ENCODE peak calls at places on chromosomes 5 and 9, in four cellular contexts. I is neural progenitor cell, F is astrocyte of the spinal cord, N is A673. M is an unnamed sample.

GRCh38 chr9:120926397-120926928 is at the start of gene TRAF1:
- DNase-seq in N (no peak), I (no peak), F (no peak), M (no peak)

GRCh38 chr5:89690331-89690730 is 719.2 kb downstream of the CETN3 start:
- DNase-seq in F (no peak), I (no peak), N (no peak), M (no peak)

GRCh38 chr5:30117134-30117533 is 1076.4 kb upstream of the CDH6 start:
- DNase-seq in N (no peak), I (no peak), F (no peak), M (no peak)

GRCh38 chr5:91146905-91147600 is 236.1 kb downstream of the ARRDC3 start:
- DNase-seq in I (no peak), N (no peak), F (no peak), M (peak)

GRCh38 chr9:125649315-125649714 is 57.7 kb downstream of the MAPKAP1 start:
- DNase-seq in N (peak), I (no peak), F (peak), M (peak)

GRCh38 chr5:79297661-79298060 is 61.7 kb downstream of the JMY start:
- DNase-seq in F (peak), N (no peak), I (peak), M (no peak)

GRCh38 chr5:81665795-81666194 is 85.1 kb downstream of the SSBP2 start:
- DNase-seq in N (no peak), F (no peak), I (no peak), M (no peak)

GRCh38 chr5:54227109-54227508 is 83.3 kb downstream of the ARL15 start:
- DNase-seq in F (no peak), I (no peak), N (no peak), M (no peak)

GRCh38 chr9:19492775-19493173 is 84.0 kb downstream of the ACER2 start:
- DNase-seq in N (no peak), I (no peak), F (no peak), M (no peak)

GRCh38 chr5:134119720-134120119 is 5.2 kb downstream of the TCF7 start:
- DNase-seq in F (no peak), I (no peak), N (no peak), M (no peak)

GRCh38 chr9:5274770-5275169 is 29.7 kb downstream of the RLN2 start:
- DNase-seq in N (no peak), F (no peak), I (no peak), M (no peak)

GRCh38 chr9:100466171-100466827 is 6.7 kb upstream of the TMEFF1 start:
- DNase-seq in N (no peak), F (no peak), I (no peak), M (no peak)

DNA sequence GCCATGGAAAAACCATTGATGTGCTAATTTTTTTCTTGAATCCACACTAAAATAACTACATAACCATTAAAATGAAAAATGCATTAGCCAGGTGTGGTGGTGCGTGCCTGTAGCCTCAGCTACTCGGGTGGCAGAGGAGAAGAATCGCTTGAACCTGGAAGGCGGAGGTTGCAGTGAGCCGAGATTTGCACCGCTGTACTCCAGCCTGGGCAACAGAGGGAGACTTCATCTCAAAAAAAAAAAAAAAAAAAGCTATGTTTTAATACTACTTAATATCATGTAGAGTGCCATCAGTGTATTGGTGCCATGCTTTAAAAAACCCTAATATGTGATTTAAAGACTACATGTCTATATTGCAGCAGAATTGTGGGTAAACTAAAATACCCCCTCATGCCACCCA is 58.9 kb downstream of the NDFIP1 start:
- DNase-seq in I (no peak), N (no peak), F (no peak), M (no peak)
- TF ChIP-seq CTCF in I (no peak), N (peak), F (peak), M (peak)

DNA sequence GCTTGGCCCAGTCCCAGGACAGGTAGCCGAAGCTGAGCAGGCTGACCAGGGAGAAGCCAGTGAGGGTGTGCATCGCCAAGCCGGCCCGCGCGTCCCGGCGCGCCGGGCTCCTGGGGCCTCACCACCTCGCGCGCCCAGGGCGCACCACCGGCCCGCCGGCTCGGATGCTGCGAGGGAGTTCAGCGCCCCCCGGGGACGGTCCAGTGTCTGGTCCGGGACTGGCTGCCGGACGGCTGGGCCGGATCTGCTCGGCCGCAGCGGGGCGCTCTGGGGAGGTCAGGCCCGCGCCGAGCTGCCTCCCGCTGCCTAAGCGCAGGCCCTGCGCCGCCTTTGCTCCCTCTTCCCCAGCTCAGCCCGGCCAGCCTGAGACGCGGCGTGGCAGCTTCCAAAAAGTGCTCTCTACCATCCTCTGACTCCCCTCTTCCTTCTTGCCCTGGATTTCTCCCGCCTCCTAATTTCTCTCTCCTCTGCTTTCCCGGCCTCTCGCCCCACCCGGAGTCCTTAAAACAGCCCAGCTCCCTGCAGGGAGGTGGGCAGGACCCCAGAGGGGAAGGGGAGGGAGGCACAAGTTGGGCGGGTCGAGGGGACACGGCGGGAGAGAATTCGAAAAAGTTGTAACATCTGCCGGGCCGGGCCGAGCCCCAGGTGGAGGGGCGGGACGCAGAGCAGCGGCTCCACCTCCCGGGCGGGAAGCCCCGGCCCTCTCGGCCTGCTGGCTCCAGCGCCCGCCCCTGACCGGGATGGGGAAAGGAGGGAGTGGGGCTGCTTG is at the start of gene ARSI:
- DNase-seq in F (peak), N (no peak), I (peak), M (peak)
- H3K4me3 ChIP-seq in F (peak), N (peak), I (peak), M (peak)

DNA sequence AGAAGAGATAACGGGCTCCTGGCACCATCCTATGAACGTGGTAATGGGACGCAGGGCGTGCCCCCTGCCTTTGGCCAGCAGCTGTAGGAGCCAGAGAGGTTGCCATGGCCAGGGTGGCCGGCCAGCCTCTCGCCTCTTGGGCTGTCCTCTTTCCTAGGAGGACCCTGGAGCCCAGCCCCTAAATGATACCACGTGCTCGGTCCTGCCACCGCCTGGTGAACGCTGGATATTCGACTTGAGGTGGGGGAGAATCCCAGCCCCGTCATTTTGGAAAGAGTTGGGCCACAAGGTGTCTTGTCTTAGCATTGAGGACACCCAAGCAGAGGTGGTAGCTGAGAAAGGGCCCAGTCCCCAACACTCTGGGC is 391 bp upstream of the NRG2 start:
- DNase-seq in F (no peak), N (peak), I (peak), M (no peak)
- TF ChIP-seq CTCF in F (peak), N (peak), I (peak), M (no peak)

DNA sequence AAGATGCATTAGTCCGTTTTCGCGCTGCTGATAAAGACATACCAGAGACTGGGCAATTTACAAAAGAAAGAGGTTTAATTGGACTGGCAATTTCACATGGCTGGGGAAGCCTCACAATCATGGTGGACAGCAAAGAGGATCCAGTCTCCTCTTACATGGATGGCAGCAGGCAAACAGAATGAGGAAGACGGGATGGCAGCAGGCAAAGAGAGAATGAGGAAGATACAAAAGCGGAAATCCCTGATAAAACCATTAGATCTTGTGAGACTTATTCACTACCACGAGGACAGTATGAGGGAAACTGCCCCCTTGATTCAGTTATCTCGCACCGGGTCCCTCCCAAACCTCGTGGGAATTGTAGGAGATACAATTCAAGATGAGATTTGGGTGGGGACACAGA is 95.0 kb downstream of the OSTF1 start:
- DNase-seq in F (no peak), I (no peak), N (no peak), M (no peak)
- H3K4me3 ChIP-seq in F (no peak), I (no peak), N (no peak), M (no peak)

DNA sequence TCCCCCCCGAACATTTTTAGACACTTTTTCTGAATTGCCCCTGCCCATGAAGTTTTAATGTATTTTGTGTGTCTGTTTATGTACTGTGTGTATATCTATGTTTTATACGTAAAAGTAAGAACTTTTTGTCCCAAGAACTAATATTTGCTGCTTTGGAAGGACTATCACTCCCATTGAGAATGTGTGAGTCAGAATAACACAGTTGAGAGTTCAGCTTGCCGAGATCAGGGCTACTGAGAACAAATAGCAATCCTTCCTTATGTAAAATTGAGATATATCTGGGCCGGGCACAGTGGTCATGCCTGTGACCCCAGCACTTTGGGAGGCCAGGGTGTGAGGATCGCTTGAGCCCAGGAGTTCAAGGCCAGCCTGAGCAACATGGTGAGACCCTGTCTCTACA is 11.3 kb downstream of the GTF3C4 start:
- DNase-seq in F (no peak), I (no peak), N (no peak), M (no peak)
- TF ChIP-seq CTCF in F (no peak), I (no peak), N (no peak), M (no peak)

GRCh38 chr5:178323961-178324360 is 91.4 kb upstream of the PHYKPL start:
- DNase-seq in N (no peak), I (no peak), F (no peak), M (no peak)
- H3K4me3 ChIP-seq in N (no peak), I (no peak), F (no peak), M (no peak)

GRCh38 chr5:73306078-73306719 is 133.2 kb downstream of the TMEM174 start:
- DNase-seq in F (no peak), N (no peak), I (no peak), M (no peak)
- TF ChIP-seq CTCF in F (no peak), N (no peak), I (no peak), M (no peak)

DNA sequence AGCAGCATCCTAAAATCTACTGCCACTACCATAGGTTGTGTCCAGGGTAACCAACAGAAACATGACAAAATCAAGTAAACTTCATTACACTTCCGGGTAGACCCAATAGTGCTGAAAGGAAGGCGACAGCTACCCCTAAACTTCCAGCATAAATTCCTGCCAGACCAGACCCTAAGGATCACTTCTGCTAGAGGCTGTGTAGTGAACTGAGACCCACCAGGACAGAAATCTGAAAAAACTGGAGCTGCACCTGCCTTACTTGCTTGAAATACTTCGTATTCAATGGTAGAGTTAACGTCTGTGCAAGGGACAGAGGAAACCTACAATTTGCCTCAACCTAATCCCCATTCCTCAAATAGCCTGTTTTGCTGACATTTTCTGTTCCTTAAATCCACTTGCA is 1.0 kb upstream of the SECISBP2 start:
- DNase-seq in N (no peak), F (no peak), I (no peak), M (no peak)
- H3K4me3 ChIP-seq in N (no peak), F (no peak), I (peak), M (no peak)